ENCODE peak calls at places on chromosomes 7 and 10, in six cellular contexts. One of them, this sample, is unnamed.
A peak's percentile ranks its signal among the peaks of the same experiment; 100 is the strongest.

GRCh38 chr7:145817687-145818086 is 298.9 kb upstream of the CNTNAP2 start:
- DNase-seq in PC-9: no peak
- DNase-seq in heart left ventricle: no peak
- DNase-seq in stomach: no peak
- DNase-seq in lung: no peak
- DNase-seq in GM12865: no peak
- DNase-seq in this sample: no peak

GRCh38 chr10:81848514-81848913 is 26.5 kb upstream of the NRG3 start:
- DNase-seq in heart left ventricle: no peak
- DNase-seq in PC-9: no peak
- DNase-seq in GM12865: no peak
- DNase-seq in lung: no peak
- DNase-seq in stomach: no peak
- DNase-seq in this sample: no peak

GRCh38 chr7:46168671-46169383 is 247.8 kb upstream of the IGFBP3 start:
- DNase-seq in stomach: no peak
- DNase-seq in PC-9: no peak
- DNase-seq in lung: no peak
- DNase-seq in GM12865: no peak
- DNase-seq in heart left ventricle: no peak
- DNase-seq in this sample: no peak

GRCh38 chr10:43256531-43257209 is 10.2 kb downstream of the RASGEF1A start:
- DNase-seq in PC-9: no peak
- DNase-seq in heart left ventricle: no peak
- DNase-seq in stomach: no peak
- DNase-seq in lung: no peak
- DNase-seq in GM12865: no peak
- DNase-seq in this sample: no peak

GRCh38 chr10:72066318-72067284 is 21.8 kb downstream of the SPOCK2 start:
- DNase-seq in stomach: no peak
- DNase-seq in GM12865: no peak
- DNase-seq in heart left ventricle: no peak
- DNase-seq in PC-9: no peak
- DNase-seq in lung: no peak
- DNase-seq in this sample: no peak

GRCh38 chr7:99493823-99494222 is 6.3 kb downstream of the ZNF394 start:
- DNase-seq in lung: no peak
- DNase-seq in heart left ventricle: no peak
- DNase-seq in GM12865: no peak
- DNase-seq in stomach: no peak
- DNase-seq in PC-9: no peak
- DNase-seq in this sample: no peak

GRCh38 chr7:37956791-37957190 is 36.4 kb downstream of the EPDR1 start:
- DNase-seq in lung: no peak
- DNase-seq in PC-9: no peak
- DNase-seq in heart left ventricle: no peak
- DNase-seq in stomach: no peak
- DNase-seq in GM12865: no peak
- DNase-seq in this sample: peak; percentile 58

GRCh38 chr10:87531908-87532622 is 27.4 kb downstream of the MINPP1 start:
- DNase-seq in lung: no peak
- DNase-seq in GM12865: no peak
- DNase-seq in heart left ventricle: peak; percentile 31
- DNase-seq in PC-9: no peak
- DNase-seq in stomach: no peak
- DNase-seq in this sample: peak; percentile 80

GRCh38 chr7:106309352-106309751 is 24.6 kb upstream of the NAMPT start:
- DNase-seq in PC-9: no peak
- DNase-seq in lung: no peak
- DNase-seq in stomach: no peak
- DNase-seq in GM12865: no peak
- DNase-seq in heart left ventricle: no peak
- DNase-seq in this sample: no peak

GRCh38 chr7:32591938-32592337 is 96.6 kb downstream of the AVL9 start:
- DNase-seq in heart left ventricle: no peak
- DNase-seq in PC-9: no peak
- DNase-seq in GM12865: no peak
- DNase-seq in stomach: no peak
- DNase-seq in lung: no peak
- DNase-seq in this sample: no peak
- TF ChIP-seq CTCF in heart left ventricle: no peak
- TF ChIP-seq CTCF in PC-9: no peak
- TF ChIP-seq CTCF in GM12865: no peak
- TF ChIP-seq CTCF in stomach: no peak
- TF ChIP-seq CTCF in lung: no peak
- TF ChIP-seq CTCF in this sample: no peak

GRCh38 chr7:17487343-17487742 is 188.9 kb downstream of the AHR start:
- DNase-seq in lung: no peak
- DNase-seq in GM12865: no peak
- DNase-seq in heart left ventricle: no peak
- DNase-seq in stomach: no peak
- DNase-seq in PC-9: no peak
- DNase-seq in this sample: no peak
- H3K4me3 ChIP-seq in lung: no peak overlapping the region
- H3K4me3 ChIP-seq in GM12865: no peak overlapping the region
- H3K4me3 ChIP-seq in heart left ventricle: no peak overlapping the region
- H3K4me3 ChIP-seq in stomach: no peak overlapping the region
- H3K4me3 ChIP-seq in PC-9: no peak overlapping the region
- H3K4me3 ChIP-seq in this sample: no peak overlapping the region

GRCh38 chr7:63008366-63008765 is 990.3 kb upstream of the ZNF722 start:
- DNase-seq in GM12865: no peak
- DNase-seq in heart left ventricle: no peak
- DNase-seq in lung: no peak
- DNase-seq in stomach: no peak
- DNase-seq in PC-9: no peak
- DNase-seq in this sample: no peak
- TF ChIP-seq CTCF in GM12865: no peak
- TF ChIP-seq CTCF in heart left ventricle: no peak
- TF ChIP-seq CTCF in lung: no peak
- TF ChIP-seq CTCF in stomach: no peak
- TF ChIP-seq CTCF in PC-9: peak; percentile 52
- TF ChIP-seq CTCF in this sample: no peak

DNA sequence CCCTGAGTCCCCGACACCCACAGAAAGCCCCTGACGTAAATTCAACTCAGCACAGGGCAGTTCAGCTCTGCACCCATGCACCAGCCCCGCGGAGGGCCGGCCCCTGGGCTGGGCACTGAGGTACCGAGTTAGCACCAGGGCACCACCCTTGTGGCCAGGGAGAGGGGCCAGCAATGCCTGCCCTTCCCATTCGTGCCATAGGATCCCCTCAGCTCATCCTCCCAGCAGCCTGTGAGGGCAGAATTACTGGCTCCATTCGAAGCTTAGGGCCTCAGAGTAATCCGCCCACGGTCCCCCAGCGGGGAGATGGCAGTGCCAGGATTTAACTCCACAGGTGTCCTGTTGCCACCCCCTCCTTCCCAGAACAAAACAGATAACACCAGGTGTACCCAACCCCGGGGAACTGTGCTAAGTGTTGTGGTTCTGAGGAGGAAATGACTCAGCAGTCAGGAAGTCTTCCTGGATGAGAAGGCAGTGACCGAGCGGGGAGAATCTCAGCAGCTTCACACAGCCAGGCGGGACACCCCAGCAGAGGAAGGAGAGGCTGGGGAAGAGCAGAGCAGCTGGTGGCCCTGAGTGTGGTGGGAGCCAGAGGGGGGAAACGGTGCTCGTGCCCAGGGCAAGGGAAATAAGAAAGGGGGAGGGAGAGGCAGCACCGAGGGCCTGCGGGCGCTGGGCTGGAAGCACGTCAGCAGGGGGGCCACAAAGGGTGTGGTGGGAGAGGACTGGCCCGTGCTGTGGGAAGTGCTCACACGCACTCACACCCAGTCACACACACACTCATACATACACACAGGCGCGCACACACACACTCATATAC is 59.6 kb upstream of the CHST15 start:
- DNase-seq in PC-9: peak; percentile 84
- DNase-seq in stomach: peak; percentile 58
- DNase-seq in heart left ventricle: peak; percentile 61
- DNase-seq in lung: peak; percentile 65
- DNase-seq in GM12865: peak; percentile 81
- DNase-seq in this sample: peak; percentile 73
- H3K4me3 ChIP-seq in PC-9: peak overlapping the region; percentile 41
- H3K4me3 ChIP-seq in stomach: no peak overlapping the region
- H3K4me3 ChIP-seq in heart left ventricle: no peak overlapping the region
- H3K4me3 ChIP-seq in lung: no peak overlapping the region
- H3K4me3 ChIP-seq in GM12865: no peak overlapping the region
- H3K4me3 ChIP-seq in this sample: no peak overlapping the region

This sample was measured in fibroblast of pulmonary artery.